ENCODE peak calls at places on chromosomes 2 and 18, in six cellular contexts. R is AG09319, J is GM19239, C is astrocyte of the spinal cord, P is substantia nigra, B is NAMALWA. D is an unnamed sample.

GRCh38 chr2:12277305-12278034 is 439.3 kb upstream of the TRIB2 start:
- DNase-seq in R (no peak), B (no peak), C (no peak), P (no peak), J (no peak), D (peak)

GRCh38 chr2:106124787-106125549 is 69.1 kb downstream of the UXS1 start:
- DNase-seq in J (no peak), B (no peak), C (no peak), P (no peak), R (no peak), D (no peak)

GRCh38 chr2:219747637-219748036 is 120.2 kb downstream of the SLC4A3 start:
- DNase-seq in R (no peak), J (no peak), C (no peak), P (no peak), B (no peak), D (no peak)

GRCh38 chr2:148670773-148671172 is 26.2 kb downstream of the EPC2 start:
- DNase-seq in J (no peak), B (no peak), C (peak), R (no peak), P (no peak), D (no peak)

GRCh38 chr2:170713280-170714155 is 1.6 kb upstream of the SP5 start:
- DNase-seq in J (no peak), R (no peak), B (no peak), C (no peak), P (no peak), D (no peak)

GRCh38 chr2:240670402-240670801 is 12.3 kb downstream of the AQP12B start:
- DNase-seq in P (no peak), J (no peak), B (no peak), C (no peak), R (no peak), D (no peak)

GRCh38 chr2:235041221-235041917 is 89.6 kb downstream of the SH3BP4 start:
- DNase-seq in J (no peak), R (no peak), B (no peak), C (no peak), P (no peak), D (no peak)

GRCh38 chr2:11748861-11749645 is 2.6 kb downstream of the LPIN1 start:
- DNase-seq in J (no peak), C (no peak), B (peak), R (no peak), P (no peak), D (no peak)

GRCh38 chr2:15674637-15675455 is 83.2 kb downstream of the DDX1 start:
- DNase-seq in C (peak), R (no peak), J (no peak), P (no peak), B (no peak), D (no peak)

GRCh38 chr2:217249086-217249485 is 389.2 kb upstream of the TNP1 start:
- DNase-seq in C (no peak), P (no peak), B (no peak), R (no peak), J (no peak), D (peak)

GRCh38 chr2:128450211-128451015 is 131.7 kb upstream of the HS6ST1 start:
- DNase-seq in C (no peak), B (no peak), R (no peak), J (no peak), P (no peak), D (no peak)

GRCh38 chr2:34652636-34653035 is 1053.5 kb upstream of the FAM98A start:
- DNase-seq in R (no peak), C (peak), P (no peak), J (no peak), B (peak), D (peak)

GRCh38 chr2:101330253-101330921 is 21.9 kb upstream of the RNF149 start:
- DNase-seq in C (peak), B (no peak), J (no peak), P (peak), R (no peak), D (no peak)

GRCh38 chr2:218569038-218569431 is 396 bp downstream of the CNOT9 start:
- DNase-seq in P (no peak), J (no peak), B (peak), C (peak), R (no peak), D (peak)

GRCh38 chr2:42975358-42975717 is 183.0 kb upstream of the HAAO start:
- DNase-seq in B (no peak), R (no peak), C (no peak), P (no peak), J (no peak), D (no peak)

GRCh38 chr2:46410273-46411244 is 68.8 kb upstream of the TMEM247 start:
- DNase-seq in J (no peak), R (no peak), C (no peak), P (no peak), B (no peak), D (no peak)

GRCh38 chr2:10916953-10917352 is 5.2 kb downstream of the KCNF1 start:
- DNase-seq in C (no peak), B (no peak), P (no peak), R (no peak), J (no peak), D (no peak)

GRCh38 chr2:12676771-12677170 is 40.0 kb upstream of the TRIB2 start:
- DNase-seq in R (no peak), J (no peak), C (no peak), P (no peak), B (no peak), D (no peak)

GRCh38 chr18:68181956-68182355 is 533.0 kb downstream of the TMX3 start:
- DNase-seq in B (no peak), P (no peak), J (no peak), C (no peak), R (no peak), D (peak)

GRCh38 chr2:219001100-219001576 is 7.9 kb upstream of the CRYBA2 start:
- DNase-seq in J (no peak), C (no peak), R (no peak), P (no peak), B (no peak), D (no peak)

GRCh38 chr18:13532406-13533075 is 193.8 kb downstream of the FAM210A start:
- DNase-seq in J (no peak), P (no peak), C (no peak), B (no peak), R (no peak), D (no peak)

GRCh38 chr18:35941299-35941698 is 31.2 kb upstream of the RMP24 start:
- DNase-seq in P (no peak), J (no peak), B (no peak), R (no peak), C (no peak), D (no peak)

GRCh38 chr2:167190053-167190452 is 301.8 kb downstream of the XIRP2 start:
- DNase-seq in R (peak), P (no peak), C (peak), B (no peak), J (no peak), D (no peak)

GRCh38 chr2:222294996-222295367 is 3.8 kb downstream of the PAX3 start:
- DNase-seq in P (no peak), B (no peak), C (no peak), J (no peak), R (no peak), D (no peak)

GRCh38 chr18:58161659-58162058 is 117.6 kb downstream of the NEDD4L start:
- DNase-seq in R (no peak), P (no peak), C (no peak), J (no peak), B (peak), D (no peak)

GRCh38 chr18:42141439-42141838 is 186.4 kb downstream of the PIK3C3 start:
- DNase-seq in J (no peak), C (no peak), R (no peak), B (peak), P (no peak), D (peak)